ENCODE peak calls at places on chromosomes 1 and 21, in four cellular contexts. One of them, this sample, is unnamed.

GRCh38 chr1:184078564-184079107 is 27.1 kb downstream of the TSEN15 start:
- DNase-seq in GM03348: no peak
- DNase-seq in left ventricle myocardium superior: no peak
- DNase-seq in NAMALWA: no peak
- DNase-seq in this sample: no peak

GRCh38 chr21:46559291-46559983 is 45.4 kb downstream of the S100B start:
- DNase-seq in left ventricle myocardium superior: no peak
- DNase-seq in NAMALWA: peak
- DNase-seq in GM03348: no peak
- DNase-seq in this sample: peak

GRCh38 chr1:218347713-218348627 is 2.8 kb downstream of the TGFB2 start:
- DNase-seq in GM03348: no peak
- DNase-seq in NAMALWA: no peak
- DNase-seq in left ventricle myocardium superior: no peak
- DNase-seq in this sample: no peak

GRCh38 chr1:42319871-42320484 is 15.1 kb downstream of the FOXJ3 start:
- DNase-seq in NAMALWA: no peak
- DNase-seq in GM03348: no peak
- DNase-seq in left ventricle myocardium superior: no peak
- DNase-seq in this sample: no peak

GRCh38 chr21:29656504-29657227 is 283.1 kb downstream of the GRIK1 start:
- DNase-seq in GM03348: peak
- DNase-seq in NAMALWA: no peak
- DNase-seq in left ventricle myocardium superior: no peak
- DNase-seq in this sample: no peak

GRCh38 chr21:37594472-37594951 is 227.9 kb downstream of the DYRK1A start:
- DNase-seq in GM03348: no peak
- DNase-seq in NAMALWA: no peak
- DNase-seq in left ventricle myocardium superior: no peak
- DNase-seq in this sample: no peak

GRCh38 chr1:148263128-148263905 is 111.2 kb upstream of the NBPF11 start:
- DNase-seq in NAMALWA: peak
- DNase-seq in GM03348: peak
- DNase-seq in left ventricle myocardium superior: peak
- DNase-seq in this sample: peak

GRCh38 chr1:92587445-92587844 is 100.7 kb upstream of the GFI1 start:
- DNase-seq in NAMALWA: no peak
- DNase-seq in GM03348: no peak
- DNase-seq in left ventricle myocardium superior: no peak
- DNase-seq in this sample: no peak

GRCh38 chr1:218346391-218347204 is 1.5 kb downstream of the TGFB2 start:
- DNase-seq in left ventricle myocardium superior: peak
- DNase-seq in GM03348: peak
- DNase-seq in NAMALWA: no peak
- DNase-seq in this sample: peak

GRCh38 chr21:28734522-28735175 is 258.0 kb downstream of the LTN1 start:
- DNase-seq in GM03348: no peak
- DNase-seq in left ventricle myocardium superior: no peak
- DNase-seq in NAMALWA: no peak
- DNase-seq in this sample: no peak

GRCh38 chr1:58839871-58840835 is 56.3 kb upstream of the JUN start:
- DNase-seq in NAMALWA: no peak
- DNase-seq in left ventricle myocardium superior: no peak
- DNase-seq in GM03348: peak
- DNase-seq in this sample: peak

GRCh38 chr1:206551985-206552325 is 44.6 kb downstream of the RASSF5 start:
- DNase-seq in NAMALWA: no peak
- DNase-seq in left ventricle myocardium superior: no peak
- DNase-seq in GM03348: no peak
- DNase-seq in this sample: no peak

GRCh38 chr1:223133824-223134435 is 9.1 kb downstream of the TLR5 start:
- DNase-seq in GM03348: peak
- DNase-seq in NAMALWA: peak
- DNase-seq in left ventricle myocardium superior: peak
- DNase-seq in this sample: peak

GRCh38 chr1:161044908-161045748 is 649 bp downstream of the USF1 start:
- DNase-seq in NAMALWA: peak
- DNase-seq in left ventricle myocardium superior: peak
- DNase-seq in GM03348: peak
- DNase-seq in this sample: peak

GRCh38 chr1:2962541-2962940 is 58.7 kb upstream of the ACTRT2 start:
- DNase-seq in left ventricle myocardium superior: peak
- DNase-seq in NAMALWA: no peak
- DNase-seq in GM03348: no peak
- DNase-seq in this sample: no peak

GRCh38 chr1:40627987-40628902 is 37.2 kb downstream of the RIMS3 start:
- DNase-seq in NAMALWA: no peak
- DNase-seq in left ventricle myocardium superior: no peak
- DNase-seq in GM03348: no peak
- DNase-seq in this sample: peak

GRCh38 chr1:65264197-65264929 is 45.0 kb upstream of the DNAJC6 start:
- DNase-seq in GM03348: peak
- DNase-seq in left ventricle myocardium superior: no peak
- DNase-seq in NAMALWA: no peak
- DNase-seq in this sample: peak

GRCh38 chr1:47172782-47173181 is 17.1 kb downstream of the PDZK1IP1 start:
- DNase-seq in left ventricle myocardium superior: no peak
- DNase-seq in GM03348: no peak
- DNase-seq in NAMALWA: no peak
- DNase-seq in this sample: no peak

GRCh38 chr1:221227872-221228337 is 348.7 kb downstream of the HLX start:
- DNase-seq in GM03348: no peak
- DNase-seq in left ventricle myocardium superior: no peak
- DNase-seq in NAMALWA: no peak
- DNase-seq in this sample: no peak

GRCh38 chr1:3727042-3727824 is 25.0 kb upstream of the CCDC27 start:
- DNase-seq in GM03348: peak
- DNase-seq in NAMALWA: peak
- DNase-seq in left ventricle myocardium superior: no peak
- DNase-seq in this sample: peak